ENCODE peak calls at places on chromosome 15, in seven cellular contexts. One of them, this sample, is unnamed.
A peak's percentile ranks its signal among the peaks of the same experiment; 100 is the strongest.

GRCh38 chr15:69931159-69931558 is 166.6 kb downstream of the TLE3 start:
- DNase-seq in posterior vena cava: no peak
- DNase-seq in T-helper 1 cell: no peak
- DNase-seq in right atrium auricular region: no peak
- DNase-seq in AG10803: no peak
- DNase-seq in osteocyte: peak; percentile 48
- DNase-seq in brain microvascular endothelial cell: no peak
- DNase-seq in this sample: no peak

GRCh38 chr15:95734422-95735316 is 595.8 kb upstream of the NR2F2 start:
- DNase-seq in posterior vena cava: no peak
- DNase-seq in T-helper 1 cell: no peak
- DNase-seq in right atrium auricular region: no peak
- DNase-seq in AG10803: no peak
- DNase-seq in osteocyte: no peak
- DNase-seq in brain microvascular endothelial cell: peak; percentile 36
- DNase-seq in this sample: no peak

GRCh38 chr15:79811406-79812405 is 85.1 kb downstream of the MTHFS start:
- DNase-seq in posterior vena cava: peak; percentile 88
- DNase-seq in T-helper 1 cell: no peak
- DNase-seq in right atrium auricular region: peak; percentile 72
- DNase-seq in AG10803: peak; percentile 80
- DNase-seq in osteocyte: no peak
- DNase-seq in brain microvascular endothelial cell: no peak
- DNase-seq in this sample: no peak

GRCh38 chr15:84839714-84840113 is 22.6 kb downstream of the ALPK3 start:
- DNase-seq in posterior vena cava: no peak
- DNase-seq in T-helper 1 cell: no peak
- DNase-seq in right atrium auricular region: no peak
- DNase-seq in AG10803: no peak
- DNase-seq in osteocyte: no peak
- DNase-seq in brain microvascular endothelial cell: no peak
- DNase-seq in this sample: no peak

GRCh38 chr15:70632981-70633380 is 130.4 kb downstream of the UACA start:
- DNase-seq in posterior vena cava: no peak
- DNase-seq in T-helper 1 cell: no peak
- DNase-seq in right atrium auricular region: no peak
- DNase-seq in AG10803: no peak
- DNase-seq in osteocyte: no peak
- DNase-seq in brain microvascular endothelial cell: no peak
- DNase-seq in this sample: no peak

GRCh38 chr15:63003836-63004610 is 38.5 kb upstream of the TPM1 start:
- DNase-seq in posterior vena cava: no peak
- DNase-seq in T-helper 1 cell: no peak
- DNase-seq in right atrium auricular region: no peak
- DNase-seq in AG10803: no peak
- DNase-seq in osteocyte: no peak
- DNase-seq in brain microvascular endothelial cell: no peak
- DNase-seq in this sample: no peak

GRCh38 chr15:66573719-66574641 is 8.2 kb upstream of the LCTL start:
- DNase-seq in posterior vena cava: peak; percentile 76
- DNase-seq in T-helper 1 cell: no peak
- DNase-seq in right atrium auricular region: no peak
- DNase-seq in AG10803: peak; percentile 99
- DNase-seq in osteocyte: no peak
- DNase-seq in brain microvascular endothelial cell: no peak
- DNase-seq in this sample: peak; percentile 20

GRCh38 chr15:90666135-90666909 is 50.8 kb upstream of the BLM start:
- DNase-seq in posterior vena cava: peak; percentile 20
- DNase-seq in T-helper 1 cell: no peak
- DNase-seq in right atrium auricular region: no peak
- DNase-seq in AG10803: no peak
- DNase-seq in osteocyte: no peak
- DNase-seq in brain microvascular endothelial cell: no peak
- DNase-seq in this sample: peak; percentile 25

GRCh38 chr15:55802600-55803376 is 59.8 kb upstream of the PRTG start:
- DNase-seq in posterior vena cava: no peak
- DNase-seq in T-helper 1 cell: no peak
- DNase-seq in right atrium auricular region: no peak
- DNase-seq in AG10803: no peak
- DNase-seq in osteocyte: no peak
- DNase-seq in brain microvascular endothelial cell: no peak
- DNase-seq in this sample: no peak

GRCh38 chr15:88702983-88703382 is 64.2 kb downstream of the ISG20 start:
- DNase-seq in posterior vena cava: peak; percentile 17
- DNase-seq in T-helper 1 cell: no peak
- DNase-seq in right atrium auricular region: no peak
- DNase-seq in AG10803: peak; percentile 34
- DNase-seq in osteocyte: no peak
- DNase-seq in brain microvascular endothelial cell: no peak
- DNase-seq in this sample: peak; percentile 21

GRCh38 chr15:68197170-68197492 is 8.0 kb downstream of the CALML4 start:
- DNase-seq in posterior vena cava: no peak
- DNase-seq in T-helper 1 cell: no peak
- DNase-seq in right atrium auricular region: no peak
- DNase-seq in AG10803: no peak
- DNase-seq in osteocyte: no peak
- DNase-seq in brain microvascular endothelial cell: no peak
- DNase-seq in this sample: no peak

GRCh38 chr15:36585774-36586173 is 6.3 kb downstream of the CDIN1 start:
- DNase-seq in posterior vena cava: no peak
- DNase-seq in T-helper 1 cell: no peak
- DNase-seq in right atrium auricular region: no peak
- DNase-seq in AG10803: no peak
- DNase-seq in osteocyte: no peak
- DNase-seq in brain microvascular endothelial cell: no peak
- DNase-seq in this sample: no peak

GRCh38 chr15:79310612-79310984 is 314 bp upstream of the TMED3 start:
- DNase-seq in posterior vena cava: no peak
- DNase-seq in T-helper 1 cell: no peak
- DNase-seq in right atrium auricular region: no peak
- DNase-seq in AG10803: peak; percentile 12
- DNase-seq in osteocyte: no peak
- DNase-seq in brain microvascular endothelial cell: peak; percentile 7
- DNase-seq in this sample: no peak

GRCh38 chr15:57251308-57251707 is 125.0 kb upstream of the CGNL1 start:
- DNase-seq in posterior vena cava: no peak
- DNase-seq in T-helper 1 cell: no peak
- DNase-seq in right atrium auricular region: no peak
- DNase-seq in AG10803: peak; percentile 27
- DNase-seq in osteocyte: no peak
- DNase-seq in brain microvascular endothelial cell: no peak
- DNase-seq in this sample: no peak

GRCh38 chr15:83810110-83810509 is 156.2 kb downstream of the ADAMTSL3 start:
- DNase-seq in posterior vena cava: no peak
- DNase-seq in T-helper 1 cell: no peak
- DNase-seq in right atrium auricular region: no peak
- DNase-seq in AG10803: no peak
- DNase-seq in osteocyte: no peak
- DNase-seq in brain microvascular endothelial cell: no peak
- DNase-seq in this sample: no peak

GRCh38 chr15:101233651-101234281 is 18.1 kb downstream of the CHSY1 start:
- DNase-seq in posterior vena cava: no peak
- DNase-seq in T-helper 1 cell: no peak
- DNase-seq in right atrium auricular region: no peak
- DNase-seq in AG10803: no peak
- DNase-seq in osteocyte: no peak
- DNase-seq in brain microvascular endothelial cell: no peak
- DNase-seq in this sample: no peak

GRCh38 chr15:78628227-78628626 is 7.4 kb upstream of the CHRNA3 start:
- DNase-seq in posterior vena cava: peak; percentile 11
- DNase-seq in T-helper 1 cell: no peak
- DNase-seq in right atrium auricular region: no peak
- DNase-seq in AG10803: no peak
- DNase-seq in osteocyte: no peak
- DNase-seq in brain microvascular endothelial cell: no peak
- DNase-seq in this sample: no peak

GRCh38 chr15:60585743-60586708 is 107.1 kb upstream of the ICE2 start:
- DNase-seq in posterior vena cava: no peak
- DNase-seq in T-helper 1 cell: peak; percentile 49
- DNase-seq in right atrium auricular region: peak; percentile 72
- DNase-seq in AG10803: peak; percentile 73
- DNase-seq in osteocyte: no peak
- DNase-seq in brain microvascular endothelial cell: peak; percentile 63
- DNase-seq in this sample: no peak

GRCh38 chr15:95327661-95328060 is 1002.8 kb upstream of the NR2F2 start:
- DNase-seq in posterior vena cava: no peak
- DNase-seq in T-helper 1 cell: no peak
- DNase-seq in right atrium auricular region: no peak
- DNase-seq in AG10803: no peak
- DNase-seq in osteocyte: no peak
- DNase-seq in brain microvascular endothelial cell: peak; percentile 11
- DNase-seq in this sample: no peak

GRCh38 chr15:62165029-62165792 is at the start of gene C2CD4B:
- DNase-seq in posterior vena cava: peak; percentile 83
- DNase-seq in T-helper 1 cell: no peak
- DNase-seq in right atrium auricular region: peak; percentile 62
- DNase-seq in AG10803: no peak
- DNase-seq in osteocyte: no peak
- DNase-seq in brain microvascular endothelial cell: no peak
- DNase-seq in this sample: peak; percentile 78

GRCh38 chr15:51771773-51772172 is 20.4 kb downstream of the TMOD2 start:
- DNase-seq in posterior vena cava: no peak
- DNase-seq in T-helper 1 cell: no peak
- DNase-seq in right atrium auricular region: no peak
- DNase-seq in AG10803: no peak
- DNase-seq in osteocyte: no peak
- DNase-seq in brain microvascular endothelial cell: no peak
- DNase-seq in this sample: no peak

GRCh38 chr15:69236505-69236904 is 62.2 kb upstream of the PAQR5 start:
- DNase-seq in posterior vena cava: no peak
- DNase-seq in T-helper 1 cell: no peak
- DNase-seq in right atrium auricular region: no peak
- DNase-seq in AG10803: no peak
- DNase-seq in osteocyte: no peak
- DNase-seq in brain microvascular endothelial cell: no peak
- DNase-seq in this sample: no peak

GRCh38 chr15:22839046-22839705 is 710 bp downstream of the NIPA2 start:
- DNase-seq in posterior vena cava: no peak
- DNase-seq in T-helper 1 cell: no peak
- DNase-seq in right atrium auricular region: no peak
- DNase-seq in AG10803: no peak
- DNase-seq in osteocyte: no peak
- DNase-seq in brain microvascular endothelial cell: no peak
- DNase-seq in this sample: no peak

GRCh38 chr15:38085104-38085503 is 150.7 kb downstream of the TMCO5A start:
- DNase-seq in posterior vena cava: no peak
- DNase-seq in T-helper 1 cell: no peak
- DNase-seq in right atrium auricular region: no peak
- DNase-seq in AG10803: no peak
- DNase-seq in osteocyte: no peak
- DNase-seq in brain microvascular endothelial cell: no peak
- DNase-seq in this sample: no peak

GRCh38 chr15:69548771-69549170 is 96.2 kb downstream of the RPLP1 start:
- DNase-seq in posterior vena cava: no peak
- DNase-seq in T-helper 1 cell: no peak
- DNase-seq in right atrium auricular region: no peak
- DNase-seq in AG10803: no peak
- DNase-seq in osteocyte: no peak
- DNase-seq in brain microvascular endothelial cell: peak; percentile 7
- DNase-seq in this sample: no peak

GRCh38 chr15:79439236-79439635 is 7.1 kb downstream of the MINAR1 start:
- DNase-seq in posterior vena cava: no peak
- DNase-seq in T-helper 1 cell: no peak
- DNase-seq in right atrium auricular region: no peak
- DNase-seq in AG10803: no peak
- DNase-seq in osteocyte: no peak
- DNase-seq in brain microvascular endothelial cell: no peak
- DNase-seq in this sample: no peak

GRCh38 chr15:72146934-72147333 is 28.7 kb downstream of the SENP8 start:
- DNase-seq in posterior vena cava: no peak
- DNase-seq in T-helper 1 cell: no peak
- DNase-seq in right atrium auricular region: no peak
- DNase-seq in AG10803: no peak
- DNase-seq in osteocyte: no peak
- DNase-seq in brain microvascular endothelial cell: no peak
- DNase-seq in this sample: no peak

GRCh38 chr15:43977072-43977884 is 150.5 kb downstream of the WDR76 start:
- DNase-seq in posterior vena cava: no peak
- DNase-seq in T-helper 1 cell: no peak
- DNase-seq in right atrium auricular region: no peak
- DNase-seq in AG10803: no peak
- DNase-seq in osteocyte: no peak
- DNase-seq in brain microvascular endothelial cell: no peak
- DNase-seq in this sample: no peak

GRCh38 chr15:85825118-85825517 is 30.4 kb upstream of the KLHL25 start:
- DNase-seq in posterior vena cava: no peak
- DNase-seq in T-helper 1 cell: no peak
- DNase-seq in right atrium auricular region: no peak
- DNase-seq in AG10803: no peak
- DNase-seq in osteocyte: no peak
- DNase-seq in brain microvascular endothelial cell: no peak
- DNase-seq in this sample: no peak

GRCh38 chr15:32974691-32975090 is 219.8 kb downstream of the FMN1 start:
- DNase-seq in posterior vena cava: no peak
- DNase-seq in T-helper 1 cell: no peak
- DNase-seq in right atrium auricular region: no peak
- DNase-seq in AG10803: peak; percentile 82
- DNase-seq in osteocyte: no peak
- DNase-seq in brain microvascular endothelial cell: no peak
- DNase-seq in this sample: no peak

GRCh38 chr15:36177590-36178281 is 401.7 kb upstream of the CDIN1 start:
- DNase-seq in posterior vena cava: no peak
- DNase-seq in T-helper 1 cell: no peak
- DNase-seq in right atrium auricular region: no peak
- DNase-seq in AG10803: peak; percentile 75
- DNase-seq in osteocyte: no peak
- DNase-seq in brain microvascular endothelial cell: no peak
- DNase-seq in this sample: no peak

GRCh38 chr15:20665653-20666052 is 124.1 kb upstream of the GOLGA6L6 start:
- DNase-seq in posterior vena cava: no peak
- DNase-seq in T-helper 1 cell: no peak
- DNase-seq in right atrium auricular region: no peak
- DNase-seq in AG10803: no peak
- DNase-seq in osteocyte: no peak
- DNase-seq in brain microvascular endothelial cell: no peak
- DNase-seq in this sample: no peak

GRCh38 chr15:36358094-36358961 is 221.1 kb upstream of the CDIN1 start:
- DNase-seq in posterior vena cava: no peak
- DNase-seq in T-helper 1 cell: no peak
- DNase-seq in right atrium auricular region: no peak
- DNase-seq in AG10803: peak; percentile 83
- DNase-seq in osteocyte: no peak
- DNase-seq in brain microvascular endothelial cell: peak; percentile 79
- DNase-seq in this sample: no peak

GRCh38 chr15:78739996-78740903 is 71.0 kb downstream of the ADAMTS7 start:
- DNase-seq in posterior vena cava: peak; percentile 78
- DNase-seq in T-helper 1 cell: no peak
- DNase-seq in right atrium auricular region: peak; percentile 55
- DNase-seq in AG10803: peak; percentile 36
- DNase-seq in osteocyte: peak; percentile 82
- DNase-seq in brain microvascular endothelial cell: peak; percentile 39
- DNase-seq in this sample: peak; percentile 79

This sample was measured in RWPE2.